ENCODE peak calls at places on chromosomes 5 and 9, in six cellular contexts. One of them, this sample, is unnamed.
A peak's percentile ranks its signal among the peaks of the same experiment; 100 is the strongest.

GRCh38 chr5:111364992-111365391 is 140.8 kb downstream of the CAMK4 start:
- DNase-seq in hepatocyte: peak; percentile 22
- DNase-seq in breast epithelium: no peak
- DNase-seq in neural progenitor cell: peak; percentile 60
- DNase-seq in coronary artery: no peak
- DNase-seq in iPS DF 6.9: no peak
- DNase-seq in this sample: no peak

GRCh38 chr9:106920701-106921283 is 57.8 kb downstream of the ZNF462 start:
- DNase-seq in hepatocyte: peak; percentile 67
- DNase-seq in breast epithelium: no peak
- DNase-seq in neural progenitor cell: peak; percentile 51
- DNase-seq in coronary artery: no peak
- DNase-seq in iPS DF 6.9: no peak
- DNase-seq in this sample: no peak

GRCh38 chr9:128512820-128513219 is 8.3 kb downstream of the GLE1 start:
- DNase-seq in hepatocyte: no peak
- DNase-seq in breast epithelium: no peak
- DNase-seq in neural progenitor cell: no peak
- DNase-seq in coronary artery: no peak
- DNase-seq in iPS DF 6.9: no peak
- DNase-seq in this sample: no peak

GRCh38 chr9:112072721-112073553 is 102.2 kb downstream of the SUSD1 start:
- DNase-seq in hepatocyte: no peak
- DNase-seq in breast epithelium: no peak
- DNase-seq in neural progenitor cell: no peak
- DNase-seq in coronary artery: no peak
- DNase-seq in iPS DF 6.9: no peak
- DNase-seq in this sample: no peak

GRCh38 chr5:31453522-31453921 is 78.4 kb downstream of the DROSHA start:
- DNase-seq in hepatocyte: no peak
- DNase-seq in breast epithelium: no peak
- DNase-seq in neural progenitor cell: peak; percentile 3
- DNase-seq in coronary artery: no peak
- DNase-seq in iPS DF 6.9: peak; percentile 29
- DNase-seq in this sample: no peak

GRCh38 chr5:135489466-135490244 is 37.5 kb upstream of the TIFAB start:
- DNase-seq in hepatocyte: no peak
- DNase-seq in breast epithelium: no peak
- DNase-seq in neural progenitor cell: peak; percentile 61
- DNase-seq in coronary artery: no peak
- DNase-seq in iPS DF 6.9: no peak
- DNase-seq in this sample: no peak

GRCh38 chr5:37717613-37718431 is 122.0 kb downstream of the GDNF start:
- DNase-seq in hepatocyte: peak; percentile 91
- DNase-seq in breast epithelium: peak; percentile 43
- DNase-seq in neural progenitor cell: peak; percentile 22
- DNase-seq in coronary artery: no peak
- DNase-seq in iPS DF 6.9: no peak
- DNase-seq in this sample: no peak

GRCh38 chr9:105608685-105609598 is 51.0 kb downstream of the FKTN start:
- DNase-seq in hepatocyte: peak; percentile 69
- DNase-seq in breast epithelium: no peak
- DNase-seq in neural progenitor cell: peak; percentile 79
- DNase-seq in coronary artery: no peak
- DNase-seq in iPS DF 6.9: no peak
- DNase-seq in this sample: no peak

GRCh38 chr9:83403864-83404263 is 134.3 kb downstream of the FRMD3 start:
- DNase-seq in hepatocyte: peak; percentile 14
- DNase-seq in breast epithelium: no peak
- DNase-seq in neural progenitor cell: no peak
- DNase-seq in coronary artery: no peak
- DNase-seq in iPS DF 6.9: no peak
- DNase-seq in this sample: no peak

GRCh38 chr9:1005043-1005667 is 28.7 kb downstream of the DMRT3 start:
- DNase-seq in hepatocyte: peak; percentile 74
- DNase-seq in breast epithelium: no peak
- DNase-seq in neural progenitor cell: peak; percentile 61
- DNase-seq in coronary artery: no peak
- DNase-seq in iPS DF 6.9: peak; percentile 39
- DNase-seq in this sample: no peak

GRCh38 chr5:128093368-128093767 is 9.8 kb downstream of the SLC12A2 start:
- DNase-seq in hepatocyte: no peak
- DNase-seq in breast epithelium: no peak
- DNase-seq in neural progenitor cell: no peak
- DNase-seq in coronary artery: no peak
- DNase-seq in iPS DF 6.9: no peak
- DNase-seq in this sample: no peak

GRCh38 chr9:73577867-73578266 is 426.2 kb downstream of the ANXA1 start:
- DNase-seq in hepatocyte: peak; percentile 36
- DNase-seq in breast epithelium: no peak
- DNase-seq in neural progenitor cell: peak; percentile 41
- DNase-seq in coronary artery: no peak
- DNase-seq in iPS DF 6.9: no peak
- DNase-seq in this sample: no peak

GRCh38 chr5:93723005-93723404 is 18.4 kb downstream of the POU5F2 start:
- DNase-seq in hepatocyte: no peak
- DNase-seq in breast epithelium: no peak
- DNase-seq in neural progenitor cell: no peak
- DNase-seq in coronary artery: no peak
- DNase-seq in iPS DF 6.9: no peak
- DNase-seq in this sample: no peak

GRCh38 chr5:3659907-3660306 is 64.3 kb downstream of the IRX1 start:
- DNase-seq in hepatocyte: no peak
- DNase-seq in breast epithelium: no peak
- DNase-seq in neural progenitor cell: no peak
- DNase-seq in coronary artery: no peak
- DNase-seq in iPS DF 6.9: no peak
- DNase-seq in this sample: no peak

GRCh38 chr9:99824378-99825157 is 2.9 kb downstream of the NR4A3 start:
- DNase-seq in hepatocyte: peak; percentile 58
- DNase-seq in breast epithelium: no peak
- DNase-seq in neural progenitor cell: peak; percentile 92
- DNase-seq in coronary artery: peak; percentile 79
- DNase-seq in iPS DF 6.9: no peak
- DNase-seq in this sample: no peak

GRCh38 chr5:147391781-147392180 is 118.1 kb downstream of the DPYSL3 start:
- DNase-seq in hepatocyte: peak; percentile 80
- DNase-seq in breast epithelium: no peak
- DNase-seq in neural progenitor cell: peak; percentile 57
- DNase-seq in coronary artery: no peak
- DNase-seq in iPS DF 6.9: no peak
- DNase-seq in this sample: no peak

GRCh38 chr9:77099388-77099787 is 77.9 kb upstream of the VPS13A start:
- DNase-seq in hepatocyte: no peak
- DNase-seq in breast epithelium: no peak
- DNase-seq in neural progenitor cell: no peak
- DNase-seq in coronary artery: no peak
- DNase-seq in iPS DF 6.9: no peak
- DNase-seq in this sample: no peak

GRCh38 chr5:147403659-147404640 is 105.9 kb downstream of the DPYSL3 start:
- DNase-seq in hepatocyte: peak; percentile 77
- DNase-seq in breast epithelium: no peak
- DNase-seq in neural progenitor cell: no peak
- DNase-seq in coronary artery: peak; percentile 93
- DNase-seq in iPS DF 6.9: no peak
- DNase-seq in this sample: no peak

GRCh38 chr9:126763130-126763764 is 41.6 kb upstream of the ZBTB43 start:
- DNase-seq in hepatocyte: no peak
- DNase-seq in breast epithelium: peak; percentile 33
- DNase-seq in neural progenitor cell: no peak
- DNase-seq in coronary artery: no peak
- DNase-seq in iPS DF 6.9: peak; percentile 35
- DNase-seq in this sample: no peak

GRCh38 chr9:71681708-71682268 is 86.5 kb downstream of the CEMIP2 start:
- DNase-seq in hepatocyte: peak; percentile 73
- DNase-seq in breast epithelium: no peak
- DNase-seq in neural progenitor cell: no peak
- DNase-seq in coronary artery: no peak
- DNase-seq in iPS DF 6.9: no peak
- DNase-seq in this sample: no peak

GRCh38 chr5:17304282-17304681 is 86.9 kb downstream of the BASP1 start:
- DNase-seq in hepatocyte: no peak
- DNase-seq in breast epithelium: no peak
- DNase-seq in neural progenitor cell: no peak
- DNase-seq in coronary artery: no peak
- DNase-seq in iPS DF 6.9: no peak
- DNase-seq in this sample: no peak

GRCh38 chr9:20634895-20635294 is 12.6 kb upstream of the MLLT3 start:
- DNase-seq in hepatocyte: no peak
- DNase-seq in breast epithelium: no peak
- DNase-seq in neural progenitor cell: no peak
- DNase-seq in coronary artery: no peak
- DNase-seq in iPS DF 6.9: no peak
- DNase-seq in this sample: no peak

GRCh38 chr5:56829137-56829536 is 13.8 kb downstream of the MAP3K1 start:
- DNase-seq in hepatocyte: no peak
- DNase-seq in breast epithelium: no peak
- DNase-seq in neural progenitor cell: no peak
- DNase-seq in coronary artery: no peak
- DNase-seq in iPS DF 6.9: no peak
- DNase-seq in this sample: no peak

GRCh38 chr9:84230355-84231136 is 110.0 kb downstream of the SLC28A3 start:
- DNase-seq in hepatocyte: peak; percentile 39
- DNase-seq in breast epithelium: peak; percentile 30
- DNase-seq in neural progenitor cell: no peak
- DNase-seq in coronary artery: no peak
- DNase-seq in iPS DF 6.9: no peak
- DNase-seq in this sample: no peak

GRCh38 chr9:105693435-105694275 is 686 bp upstream of the TMEM38B start:
- DNase-seq in hepatocyte: no peak
- DNase-seq in breast epithelium: no peak
- DNase-seq in neural progenitor cell: peak; percentile 33
- DNase-seq in coronary artery: no peak
- DNase-seq in iPS DF 6.9: no peak
- DNase-seq in this sample: no peak

GRCh38 chr5:64144429-64145215 is 21.0 kb upstream of the RNF180 start:
- DNase-seq in hepatocyte: no peak
- DNase-seq in breast epithelium: no peak
- DNase-seq in neural progenitor cell: no peak
- DNase-seq in coronary artery: no peak
- DNase-seq in iPS DF 6.9: no peak
- DNase-seq in this sample: no peak

DNA sequence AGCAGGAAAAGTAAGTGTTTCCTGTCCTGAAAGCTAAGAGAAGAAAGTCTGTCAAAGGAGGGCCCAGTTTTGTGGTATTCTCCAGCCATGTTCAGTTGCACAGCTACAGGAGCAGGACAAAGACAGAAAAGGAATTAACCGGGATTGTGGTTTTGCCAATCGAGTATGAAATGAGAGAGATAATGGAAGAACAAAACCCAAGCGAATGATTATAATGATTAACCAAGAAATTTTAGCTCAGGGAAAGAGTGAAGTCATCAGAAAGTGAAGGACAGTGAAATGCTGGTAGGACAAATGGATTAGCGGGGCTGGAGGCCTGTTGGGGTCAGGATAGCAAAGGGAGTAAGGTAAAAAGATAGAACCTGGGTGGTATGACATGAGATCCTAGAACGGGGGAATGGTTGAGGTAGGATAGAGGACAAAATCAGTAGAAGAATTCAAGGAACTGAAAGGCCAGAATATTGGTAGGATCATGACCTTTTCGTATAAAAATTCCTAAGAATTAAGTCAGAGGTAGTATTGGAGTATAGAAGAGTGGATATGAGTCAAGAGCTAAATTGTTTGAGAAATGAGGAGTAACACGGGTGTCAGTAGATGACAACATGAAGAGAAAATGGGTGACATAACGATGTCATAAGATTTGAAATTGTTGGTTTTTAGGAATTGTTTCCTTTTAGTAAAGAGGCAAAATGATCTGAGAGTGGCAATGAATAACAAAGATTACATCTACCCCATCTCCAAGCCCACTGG is 52.8 kb downstream of the DIAPH1 start:
- DNase-seq in hepatocyte: no peak
- DNase-seq in breast epithelium: no peak
- DNase-seq in neural progenitor cell: no peak
- DNase-seq in coronary artery: no peak
- DNase-seq in iPS DF 6.9: no peak
- DNase-seq in this sample: no peak
- H3K27ac ChIP-seq in hepatocyte: no peak overlapping the region
- H3K27ac ChIP-seq in breast epithelium: no peak overlapping the region
- H3K27ac ChIP-seq in neural progenitor cell: no peak overlapping the region
- H3K27ac ChIP-seq in coronary artery: no peak overlapping the region
- H3K27ac ChIP-seq in iPS DF 6.9: no peak overlapping the region
- H3K27ac ChIP-seq in this sample: no peak overlapping the region

DNA sequence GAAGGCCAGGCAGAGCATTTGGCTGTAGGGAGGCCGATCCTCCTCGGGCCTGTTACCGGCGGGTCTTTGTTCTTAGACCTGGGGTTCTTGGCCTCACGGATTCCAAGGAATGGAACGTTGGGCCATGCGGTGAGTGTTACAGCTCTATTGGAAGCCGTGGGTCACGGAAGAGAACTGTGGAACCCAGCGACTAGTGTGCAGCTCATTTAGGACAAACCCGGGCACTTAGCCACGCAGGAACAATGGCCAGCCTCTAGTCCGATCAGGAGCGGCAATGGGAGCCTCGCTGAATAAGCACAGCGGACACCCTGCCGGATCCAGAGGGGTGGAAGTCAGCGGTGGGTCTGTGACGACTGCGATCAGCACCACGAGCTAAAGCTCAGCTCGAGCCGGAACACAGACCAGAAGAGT is 53.9 kb upstream of the RPL26L1 start:
- DNase-seq in hepatocyte: no peak
- DNase-seq in breast epithelium: no peak
- DNase-seq in neural progenitor cell: no peak
- DNase-seq in coronary artery: no peak
- DNase-seq in iPS DF 6.9: no peak
- DNase-seq in this sample: peak; percentile 86
- H3K27ac ChIP-seq in hepatocyte: peak overlapping the region; percentile 99
- H3K27ac ChIP-seq in breast epithelium: peak overlapping the region; percentile 98
- H3K27ac ChIP-seq in neural progenitor cell: no peak overlapping the region
- H3K27ac ChIP-seq in coronary artery: peak overlapping the region; percentile 94
- H3K27ac ChIP-seq in iPS DF 6.9: no peak overlapping the region
- H3K27ac ChIP-seq in this sample: peak overlapping the region; percentile 68

DNA sequence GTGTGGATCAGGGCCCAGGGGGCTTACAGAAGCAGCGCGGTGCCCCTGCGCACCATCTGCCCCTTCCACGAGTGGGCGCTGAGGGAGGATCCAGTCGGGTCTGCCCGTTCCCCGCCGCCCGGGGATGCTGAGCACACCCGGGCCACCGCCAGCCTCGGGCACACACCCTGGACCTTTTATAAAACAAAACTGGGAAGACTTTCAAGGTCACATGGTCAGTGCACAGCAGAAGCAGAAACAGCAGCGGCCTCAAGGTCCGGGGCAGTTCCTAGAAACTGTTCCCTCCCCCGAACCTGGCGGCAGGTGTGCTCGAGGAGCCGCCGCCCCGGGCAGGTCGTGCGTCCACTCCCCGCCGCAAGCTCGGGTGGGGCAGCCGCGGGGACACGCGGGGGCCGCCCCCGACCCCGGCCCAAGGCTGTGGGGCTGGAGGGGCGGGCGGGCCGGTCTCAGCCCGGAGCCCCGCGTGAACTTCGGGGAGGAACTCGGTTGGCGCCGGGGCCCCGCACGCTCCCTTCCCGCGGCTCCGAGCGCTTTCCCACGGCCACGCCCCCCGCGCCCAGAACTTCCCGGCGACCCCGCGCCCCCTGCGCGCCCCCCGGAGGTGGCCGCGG is 619 bp upstream of the PPP1R26 start:
- DNase-seq in hepatocyte: peak; percentile 73
- DNase-seq in breast epithelium: peak; percentile 37
- DNase-seq in neural progenitor cell: peak; percentile 50
- DNase-seq in coronary artery: no peak
- DNase-seq in iPS DF 6.9: no peak
- DNase-seq in this sample: peak; percentile 29
- H3K27ac ChIP-seq in hepatocyte: peak overlapping the region; percentile 81
- H3K27ac ChIP-seq in breast epithelium: peak overlapping the region; percentile 69
- H3K27ac ChIP-seq in neural progenitor cell: no peak overlapping the region
- H3K27ac ChIP-seq in coronary artery: peak overlapping the region; percentile 87
- H3K27ac ChIP-seq in iPS DF 6.9: no peak overlapping the region
- H3K27ac ChIP-seq in this sample: no peak overlapping the region

GRCh38 chr9:131483319-131484050 is 19.2 kb upstream of the POMT1 start:
- DNase-seq in hepatocyte: no peak
- DNase-seq in breast epithelium: peak; percentile 95
- DNase-seq in neural progenitor cell: no peak
- DNase-seq in coronary artery: no peak
- DNase-seq in iPS DF 6.9: no peak
- DNase-seq in this sample: no peak
- H3K27ac ChIP-seq in hepatocyte: no peak overlapping the region
- H3K27ac ChIP-seq in breast epithelium: peak overlapping the region; percentile 84
- H3K27ac ChIP-seq in neural progenitor cell: no peak overlapping the region
- H3K27ac ChIP-seq in coronary artery: no peak overlapping the region
- H3K27ac ChIP-seq in iPS DF 6.9: no peak overlapping the region
- H3K27ac ChIP-seq in this sample: no peak overlapping the region